ENCODE peak calls at places on chromosomes 4 and X, in seven cellular contexts. One of them, this sample, is unnamed.

GRCh38 chrX:53312946-53313745 is 31.8 kb upstream of the IQSEC2 start:
- DNase-seq in A549: peak
- DNase-seq in NB4: peak
- DNase-seq in ovary: peak
- DNase-seq in IMR-90: peak
- DNase-seq in esophagus squamous epithelium: no peak
- DNase-seq in endothelial cell of umbilical vein: peak
- DNase-seq in this sample: peak

GRCh38 chr4:63029380-63029779 is 1379.9 kb downstream of the TECRL start:
- DNase-seq in NB4: no peak
- DNase-seq in IMR-90: no peak
- DNase-seq in endothelial cell of umbilical vein: no peak
- DNase-seq in esophagus squamous epithelium: no peak
- DNase-seq in A549: no peak
- DNase-seq in ovary: no peak
- DNase-seq in this sample: no peak

GRCh38 chr4:119748853-119749252 is 120.2 kb upstream of the PDE5A start:
- DNase-seq in esophagus squamous epithelium: no peak
- DNase-seq in ovary: no peak
- DNase-seq in A549: no peak
- DNase-seq in NB4: no peak
- DNase-seq in endothelial cell of umbilical vein: no peak
- DNase-seq in IMR-90: peak
- DNase-seq in this sample: no peak

GRCh38 chr4:183798249-183798920 is 106.7 kb upstream of the STOX2 start:
- DNase-seq in esophagus squamous epithelium: no peak
- DNase-seq in ovary: no peak
- DNase-seq in IMR-90: no peak
- DNase-seq in A549: no peak
- DNase-seq in endothelial cell of umbilical vein: no peak
- DNase-seq in NB4: peak
- DNase-seq in this sample: peak

GRCh38 chrX:131136776-131137175 is 78.6 kb downstream of the ARHGAP36 start:
- DNase-seq in esophagus squamous epithelium: no peak
- DNase-seq in endothelial cell of umbilical vein: no peak
- DNase-seq in A549: no peak
- DNase-seq in IMR-90: no peak
- DNase-seq in NB4: no peak
- DNase-seq in ovary: no peak
- DNase-seq in this sample: no peak

GRCh38 chrX:19760345-19760744 is 127.1 kb downstream of the SH3KBP1 start:
- DNase-seq in A549: no peak
- DNase-seq in ovary: no peak
- DNase-seq in NB4: no peak
- DNase-seq in esophagus squamous epithelium: no peak
- DNase-seq in endothelial cell of umbilical vein: peak
- DNase-seq in IMR-90: no peak
- DNase-seq in this sample: no peak

GRCh38 chrX:1453951-1454785 is 1.5 kb upstream of the ASMTL start:
- DNase-seq in ovary: peak
- DNase-seq in esophagus squamous epithelium: no peak
- DNase-seq in A549: peak
- DNase-seq in IMR-90: peak
- DNase-seq in NB4: peak
- DNase-seq in endothelial cell of umbilical vein: peak
- DNase-seq in this sample: peak

GRCh38 chr4:106694232-106694631 is 325.7 kb upstream of the GIMD1 start:
- DNase-seq in esophagus squamous epithelium: no peak
- DNase-seq in endothelial cell of umbilical vein: no peak
- DNase-seq in A549: no peak
- DNase-seq in NB4: no peak
- DNase-seq in IMR-90: no peak
- DNase-seq in ovary: no peak
- DNase-seq in this sample: no peak

GRCh38 chr4:74772106-74772505 is 22.2 kb downstream of the BTC start:
- DNase-seq in A549: no peak
- DNase-seq in IMR-90: no peak
- DNase-seq in endothelial cell of umbilical vein: no peak
- DNase-seq in ovary: no peak
- DNase-seq in NB4: no peak
- DNase-seq in esophagus squamous epithelium: no peak
- DNase-seq in this sample: no peak

GRCh38 chr4:164442167-164442566 is 311.8 kb upstream of the SMIM31 start:
- DNase-seq in A549: no peak
- DNase-seq in endothelial cell of umbilical vein: no peak
- DNase-seq in IMR-90: peak
- DNase-seq in esophagus squamous epithelium: no peak
- DNase-seq in NB4: no peak
- DNase-seq in ovary: no peak
- DNase-seq in this sample: no peak

GRCh38 chr4:133145758-133146157 is 3.3 kb upstream of the PCDH10 start:
- DNase-seq in IMR-90: no peak
- DNase-seq in NB4: no peak
- DNase-seq in esophagus squamous epithelium: no peak
- DNase-seq in A549: no peak
- DNase-seq in ovary: no peak
- DNase-seq in endothelial cell of umbilical vein: peak
- DNase-seq in this sample: no peak

GRCh38 chrX:24513416-24513815 is 48.3 kb downstream of the PDK3 start:
- DNase-seq in A549: no peak
- DNase-seq in IMR-90: no peak
- DNase-seq in esophagus squamous epithelium: no peak
- DNase-seq in NB4: no peak
- DNase-seq in endothelial cell of umbilical vein: no peak
- DNase-seq in ovary: no peak
- DNase-seq in this sample: no peak

GRCh38 chr4:151698213-151698612 is 62.6 kb downstream of the GATB start:
- DNase-seq in ovary: no peak
- DNase-seq in A549: no peak
- DNase-seq in NB4: no peak
- DNase-seq in esophagus squamous epithelium: no peak
- DNase-seq in endothelial cell of umbilical vein: no peak
- DNase-seq in IMR-90: no peak
- DNase-seq in this sample: no peak

GRCh38 chr4:128060130-128060619 is 937 bp upstream of the LARP1B start:
- DNase-seq in IMR-90: peak
- DNase-seq in A549: no peak
- DNase-seq in endothelial cell of umbilical vein: peak
- DNase-seq in ovary: no peak
- DNase-seq in NB4: peak
- DNase-seq in esophagus squamous epithelium: no peak
- DNase-seq in this sample: no peak

GRCh38 chr4:48604041-48604440 is 114.0 kb downstream of the ZAR1 start:
- DNase-seq in ovary: no peak
- DNase-seq in esophagus squamous epithelium: no peak
- DNase-seq in endothelial cell of umbilical vein: no peak
- DNase-seq in A549: no peak
- DNase-seq in NB4: no peak
- DNase-seq in IMR-90: no peak
- DNase-seq in this sample: no peak

GRCh38 chrX:54045563-54046228 is 1.4 kb upstream of the PHF8 start:
- DNase-seq in IMR-90: no peak
- DNase-seq in endothelial cell of umbilical vein: no peak
- DNase-seq in esophagus squamous epithelium: no peak
- DNase-seq in ovary: no peak
- DNase-seq in NB4: peak
- DNase-seq in A549: no peak
- DNase-seq in this sample: no peak

GRCh38 chrX:24149346-24150050 is at the start of gene ZFX:
- DNase-seq in endothelial cell of umbilical vein: peak
- DNase-seq in ovary: peak
- DNase-seq in IMR-90: peak
- DNase-seq in A549: no peak
- DNase-seq in esophagus squamous epithelium: peak
- DNase-seq in NB4: peak
- DNase-seq in this sample: peak

GRCh38 chrX:70254063-70254400 is 6.0 kb downstream of the P2RY4 start:
- DNase-seq in NB4: no peak
- DNase-seq in esophagus squamous epithelium: no peak
- DNase-seq in ovary: no peak
- DNase-seq in IMR-90: no peak
- DNase-seq in A549: no peak
- DNase-seq in endothelial cell of umbilical vein: no peak
- DNase-seq in this sample: no peak

GRCh38 chr4:62457356-62457755 is 1257.2 kb downstream of the ADGRL3 start:
- DNase-seq in NB4: no peak
- DNase-seq in ovary: no peak
- DNase-seq in esophagus squamous epithelium: no peak
- DNase-seq in A549: no peak
- DNase-seq in endothelial cell of umbilical vein: no peak
- DNase-seq in IMR-90: no peak
- DNase-seq in this sample: no peak

GRCh38 chr4:84238247-84239090 is 260.6 kb downstream of the NKX6-1 start:
- DNase-seq in A549: no peak
- DNase-seq in ovary: no peak
- DNase-seq in IMR-90: peak
- DNase-seq in NB4: peak
- DNase-seq in esophagus squamous epithelium: no peak
- DNase-seq in endothelial cell of umbilical vein: no peak
- DNase-seq in this sample: no peak

GRCh38 chr4:84420608-84421007 is 78.5 kb downstream of the NKX6-1 start:
- DNase-seq in esophagus squamous epithelium: no peak
- DNase-seq in NB4: no peak
- DNase-seq in IMR-90: no peak
- DNase-seq in ovary: no peak
- DNase-seq in A549: no peak
- DNase-seq in endothelial cell of umbilical vein: no peak
- DNase-seq in this sample: no peak

GRCh38 chr4:145541266-145541770 is 59.7 kb downstream of the SMAD1 start:
- DNase-seq in esophagus squamous epithelium: no peak
- DNase-seq in endothelial cell of umbilical vein: no peak
- DNase-seq in ovary: no peak
- DNase-seq in IMR-90: no peak
- DNase-seq in A549: no peak
- DNase-seq in NB4: no peak
- DNase-seq in this sample: no peak

DNA sequence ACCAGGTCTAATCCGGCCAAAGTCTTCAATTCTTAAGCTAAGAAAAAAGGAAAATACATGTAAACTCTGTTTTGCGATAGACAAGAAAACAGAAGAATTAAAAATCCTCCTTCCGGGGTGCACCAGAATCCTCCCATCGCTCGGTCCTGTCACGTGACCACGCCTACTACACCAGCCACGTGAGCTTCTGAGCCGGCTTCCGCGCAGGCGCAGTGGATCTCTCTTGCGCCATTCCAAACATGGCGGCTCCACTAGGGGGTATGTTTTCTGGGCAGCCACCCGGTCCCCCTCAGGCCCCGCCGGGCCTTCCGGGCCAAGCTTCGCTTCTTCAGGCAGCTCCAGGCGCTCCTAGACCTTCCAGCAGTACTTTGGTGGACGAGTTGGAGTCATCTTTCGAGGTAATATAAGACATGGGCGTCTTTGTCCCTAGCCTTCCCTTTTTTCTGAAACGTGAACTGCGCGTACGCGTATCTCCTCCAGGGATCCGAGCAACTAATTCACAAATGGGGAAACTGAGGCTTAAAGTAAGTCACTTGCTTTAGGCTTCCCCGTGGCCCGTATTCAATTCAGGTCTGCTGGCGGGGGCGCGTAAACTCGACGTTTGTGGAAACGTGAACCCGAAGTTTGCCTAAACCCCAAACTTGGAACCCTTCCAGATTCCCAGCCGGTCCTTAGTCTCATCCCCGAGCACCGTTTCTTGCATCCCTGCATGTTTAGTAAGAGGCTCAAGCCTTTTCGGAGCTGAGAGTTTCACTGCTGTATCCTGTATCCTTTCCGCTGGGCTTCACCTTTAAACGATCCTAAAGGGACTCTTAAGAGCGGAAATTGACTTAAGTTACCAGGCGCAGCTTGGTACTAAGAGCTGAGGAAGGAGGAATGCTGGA is at the start of gene MED28:
- DNase-seq in NB4: peak
- DNase-seq in esophagus squamous epithelium: peak
- DNase-seq in A549: peak
- DNase-seq in ovary: peak
- DNase-seq in endothelial cell of umbilical vein: peak
- DNase-seq in IMR-90: peak
- DNase-seq in this sample: peak
- TF ChIP-seq POLR2A in NB4: peak
- TF ChIP-seq POLR2A in esophagus squamous epithelium: no peak
- TF ChIP-seq POLR2A in A549: peak
- TF ChIP-seq POLR2A in ovary: peak
- TF ChIP-seq POLR2A in endothelial cell of umbilical vein: peak
- TF ChIP-seq POLR2A in IMR-90: peak
- TF ChIP-seq POLR2A in this sample: peak

DNA sequence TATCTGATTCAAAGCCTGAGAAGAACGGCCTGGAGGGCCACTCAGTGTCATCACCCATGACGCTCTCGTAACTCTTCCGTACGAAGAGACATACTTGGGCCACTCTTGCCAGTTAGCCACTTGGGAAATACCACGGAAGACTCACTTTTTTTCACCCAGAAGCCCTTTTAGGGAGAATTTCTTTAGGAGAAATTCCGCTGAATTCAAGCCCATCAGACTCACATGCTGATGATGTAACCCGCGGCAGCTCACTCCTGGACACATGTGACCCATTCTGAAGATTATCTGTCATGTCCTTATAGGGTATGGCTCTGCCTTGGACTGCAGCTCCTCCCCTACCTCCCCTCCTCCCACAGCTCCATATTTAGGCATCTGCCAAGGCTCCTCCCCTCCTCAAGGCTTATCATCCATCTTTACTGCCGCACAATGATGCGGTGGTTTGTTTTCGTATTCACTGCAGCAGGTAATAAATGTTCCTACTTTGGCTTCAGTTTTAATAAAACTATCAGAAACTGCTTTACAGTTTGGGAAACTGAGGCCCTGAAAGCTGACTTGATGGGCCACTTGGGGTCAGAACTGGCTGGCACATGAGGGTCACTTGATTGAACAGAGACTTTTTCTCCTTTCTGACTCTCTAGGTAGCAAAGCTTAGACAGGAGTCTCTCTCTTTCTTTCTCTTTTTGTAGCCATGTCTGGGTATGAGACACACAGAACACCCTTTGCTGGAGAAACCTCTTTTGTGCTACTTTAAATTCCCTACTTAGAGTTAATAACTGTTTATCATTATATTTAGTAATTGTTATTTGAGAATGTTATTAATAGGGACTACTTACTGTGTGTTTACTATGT is 42.1 kb downstream of the RHOH start:
- DNase-seq in A549: no peak
- DNase-seq in ovary: no peak
- DNase-seq in NB4: peak
- DNase-seq in IMR-90: no peak
- DNase-seq in endothelial cell of umbilical vein: no peak
- DNase-seq in esophagus squamous epithelium: no peak
- DNase-seq in this sample: peak
- TF ChIP-seq POLR2A in A549: no peak
- TF ChIP-seq POLR2A in ovary: no peak
- TF ChIP-seq POLR2A in NB4: no peak
- TF ChIP-seq POLR2A in IMR-90: no peak
- TF ChIP-seq POLR2A in endothelial cell of umbilical vein: no peak
- TF ChIP-seq POLR2A in esophagus squamous epithelium: no peak
- TF ChIP-seq POLR2A in this sample: no peak

GRCh38 chr4:55853484-55854046 is at the start of gene EXOC1:
- DNase-seq in NB4: peak
- DNase-seq in ovary: peak
- DNase-seq in endothelial cell of umbilical vein: peak
- DNase-seq in A549: peak
- DNase-seq in esophagus squamous epithelium: peak
- DNase-seq in IMR-90: peak
- DNase-seq in this sample: peak
- TF ChIP-seq POLR2A in NB4: peak
- TF ChIP-seq POLR2A in ovary: peak
- TF ChIP-seq POLR2A in endothelial cell of umbilical vein: peak
- TF ChIP-seq POLR2A in A549: peak
- TF ChIP-seq POLR2A in esophagus squamous epithelium: no peak
- TF ChIP-seq POLR2A in IMR-90: peak
- TF ChIP-seq POLR2A in this sample: peak

GRCh38 chr4:1172228-1172851 is at the start of gene SPON2:
- DNase-seq in IMR-90: peak
- DNase-seq in ovary: peak
- DNase-seq in A549: no peak
- DNase-seq in NB4: no peak
- DNase-seq in endothelial cell of umbilical vein: no peak
- DNase-seq in esophagus squamous epithelium: no peak
- DNase-seq in this sample: no peak
- TF ChIP-seq POLR2A in IMR-90: no peak
- TF ChIP-seq POLR2A in ovary: no peak
- TF ChIP-seq POLR2A in A549: no peak
- TF ChIP-seq POLR2A in NB4: no peak
- TF ChIP-seq POLR2A in endothelial cell of umbilical vein: no peak
- TF ChIP-seq POLR2A in esophagus squamous epithelium: no peak
- TF ChIP-seq POLR2A in this sample: peak